ENCODE peak calls at places on chromosomes 5 and 9, in four cellular contexts. B is ovary, Z is HepG2, H is transverse colon. F is an unnamed sample.

GRCh38 chr5:40736103-40736875 is 19.5 kb downstream of the TTC33 start:
- DNase-seq in B (no peak), Z (peak), H (no peak), F (no peak)

GRCh38 chr5:172788771-172789686 is 18.0 kb upstream of the DUSP1 start:
- DNase-seq in B (peak), Z (peak), H (peak), F (peak)

GRCh38 chr9:127987103-127987614 is 6.4 kb upstream of the EEIG1 start:
- DNase-seq in B (no peak), Z (peak), H (no peak), F (peak)

GRCh38 chr5:109412981-109413402 is 3.2 kb upstream of the PJA2 start:
- DNase-seq in B (no peak), Z (peak), H (no peak), F (no peak)

GRCh38 chr9:127550277-127550676 is 61.8 kb upstream of the STXBP1 start:
- DNase-seq in B (no peak), Z (no peak), H (no peak), F (no peak)

GRCh38 chr5:147746986-147747385 is 35.5 kb downstream of the JAKMIP2 start:
- DNase-seq in B (no peak), Z (no peak), H (no peak), F (no peak)

GRCh38 chr9:108377382-108377781 is 478.4 kb downstream of the ACTL7B start:
- DNase-seq in B (no peak), Z (no peak), H (no peak), F (no peak)

GRCh38 chr9:38700695-38701094 is 19.2 kb downstream of the FAM240B start:
- DNase-seq in B (no peak), Z (no peak), H (no peak), F (no peak)

GRCh38 chr9:13705913-13706312 is 426.4 kb upstream of the MPDZ start:
- DNase-seq in B (peak), Z (no peak), H (no peak), F (no peak)

GRCh38 chr5:118806571-118806970 is 181.8 kb downstream of the DTWD2 start:
- DNase-seq in B (no peak), Z (no peak), H (no peak), F (no peak)

GRCh38 chr9:133477992-133478850 is 678 bp downstream of the SLC2A6 start:
- DNase-seq in B (no peak), Z (peak), H (no peak), F (no peak)

GRCh38 chr5:103393131-103393754 is 134.7 kb downstream of the MACIR start:
- DNase-seq in B (no peak), Z (no peak), H (no peak), F (no peak)

GRCh38 chr5:112634166-112634565 is 103.5 kb upstream of the APC start:
- DNase-seq in B (no peak), Z (no peak), H (no peak), F (no peak)

GRCh38 chr5:178931846-178932760 is 8.9 kb upstream of the ZNF454 start:
- DNase-seq in B (no peak), Z (no peak), H (no peak), F (no peak)

GRCh38 chr5:151298063-151298462 is 5.5 kb downstream of the SLC36A3 start:
- DNase-seq in B (no peak), Z (peak), H (no peak), F (no peak)

GRCh38 chr5:12661617-12662370 is 757.5 kb upstream of the CTNND2 start:
- DNase-seq in B (no peak), Z (no peak), H (no peak), F (no peak)

GRCh38 chr5:124156408-124157027 is 589.9 kb downstream of the ZNF608 start:
- DNase-seq in B (no peak), Z (no peak), H (no peak), F (no peak)

GRCh38 chr9:13726746-13727145 is 447.3 kb upstream of the MPDZ start:
- DNase-seq in B (no peak), Z (no peak), H (no peak), F (no peak)

GRCh38 chr5:4868140-4868735 is 271.9 kb upstream of the ADAMTS16 start:
- DNase-seq in B (peak), Z (peak), H (peak), F (peak)

GRCh38 chr5:159330131-159330530 is at the start of gene IL12B:
- DNase-seq in B (no peak), Z (no peak), H (no peak), F (no peak)

GRCh38 chr9:93996367-93996766 is 41.2 kb upstream of the BARX1 start:
- DNase-seq in B (no peak), Z (no peak), H (no peak), F (no peak)

GRCh38 chr9:127570533-127571111 is 41.5 kb upstream of the STXBP1 start:
- DNase-seq in B (no peak), Z (no peak), H (no peak), F (peak)

GRCh38 chr5:141657937-141658545 is 6.8 kb upstream of the FCHSD1 start:
- DNase-seq in B (no peak), Z (peak), H (no peak), F (no peak)

GRCh38 chr5:154390096-154390495 is 55.7 kb upstream of the SAP30L start:
- DNase-seq in B (no peak), Z (no peak), H (no peak), F (no peak)

GRCh38 chr9:89996106-89996505 is 391.3 kb downstream of the GADD45G start:
- DNase-seq in B (no peak), Z (no peak), H (no peak), F (no peak)

GRCh38 chr5:120152472-120152871 is 311.6 kb upstream of the PRR16 start:
- DNase-seq in B (no peak), Z (no peak), H (no peak), F (no peak)

GRCh38 chr9:89978185-89978584 is 373.4 kb downstream of the GADD45G start:
- DNase-seq in B (no peak), Z (no peak), H (no peak), F (no peak)

GRCh38 chr9:2241461-2241874 is 226.3 kb downstream of the SMARCA2 start:
- DNase-seq in B (peak), Z (no peak), H (no peak), F (no peak)

GRCh38 chr5:151020304-151021031 is at the start of gene GPX3:
- DNase-seq in B (peak), Z (peak), H (peak), F (peak)

GRCh38 chr9:100573655-100574260 is 4.1 kb upstream of the CAVIN4 start:
- DNase-seq in B (no peak), Z (no peak), H (no peak), F (no peak)

GRCh38 chr9:127880143-127880542 is 2.7 kb upstream of the AK1 start:
- DNase-seq in B (no peak), Z (no peak), H (no peak), F (no peak)

GRCh38 chr9:77021928-77022782 is 2.7 kb downstream of the FOXB2 start:
- DNase-seq in B (no peak), Z (no peak), H (no peak), F (no peak)

GRCh38 chr5:151675225-151675955 is 11.3 kb downstream of the SPARC start:
- DNase-seq in B (no peak), Z (no peak), H (no peak), F (no peak)

GRCh38 chr5:117182104-117182503 is 607.5 kb upstream of the SEMA6A start:
- DNase-seq in B (no peak), Z (no peak), H (no peak), F (no peak)

GRCh38 chr5:117189772-117190171 is 615.1 kb upstream of the SEMA6A start:
- DNase-seq in B (no peak), Z (no peak), H (no peak), F (no peak)

GRCh38 chr5:117188207-117188606 is 613.6 kb upstream of the SEMA6A start:
- DNase-seq in B (no peak), Z (no peak), H (no peak), F (no peak)

GRCh38 chr5:117186751-117187150 is 612.1 kb upstream of the SEMA6A start:
- DNase-seq in B (no peak), Z (no peak), H (no peak), F (no peak)
- TF ChIP-seq EP300 in B (no peak), Z (no peak), H (no peak), F (no peak)

DNA sequence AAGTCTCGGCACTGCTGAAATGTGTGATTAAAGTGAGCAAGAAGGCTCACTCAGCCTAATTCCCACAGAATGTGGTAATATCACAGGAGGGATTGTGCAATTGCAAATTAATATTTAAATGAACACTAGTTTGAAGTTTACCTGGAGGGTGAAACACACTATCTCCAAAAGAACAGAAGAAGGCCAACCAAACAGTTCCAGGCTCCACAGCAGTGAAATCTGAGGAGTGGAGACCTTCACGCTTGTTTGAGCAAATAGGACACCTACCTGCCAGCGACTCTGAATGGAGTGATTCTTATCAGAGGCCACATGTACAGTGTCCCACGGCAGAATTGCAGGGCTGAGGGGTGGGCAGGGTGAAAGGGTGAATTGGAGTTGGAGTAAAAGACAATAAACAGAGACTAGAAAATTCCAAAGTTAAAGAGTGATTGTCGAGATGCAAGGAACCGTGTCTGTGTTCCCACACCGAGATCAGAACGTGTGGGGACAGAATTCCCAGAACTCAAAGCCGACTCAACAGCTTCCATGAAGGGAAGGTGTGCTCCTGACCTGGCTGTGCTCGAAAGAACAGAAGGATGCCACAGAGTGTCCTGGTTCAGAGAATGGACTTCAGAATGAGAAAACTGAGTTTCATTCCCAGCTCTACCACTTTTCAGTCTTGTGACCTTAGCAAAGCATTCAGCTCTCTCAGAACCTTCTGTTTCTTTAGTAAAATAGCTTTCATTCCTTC is 420.2 kb upstream of the SLC30A5 start:
- DNase-seq in B (no peak), Z (peak), H (no peak), F (no peak)
- TF ChIP-seq EP300 in B (no peak), Z (no peak), H (no peak), F (no peak)

GRCh38 chr5:132230871-132231270 is 3.2 kb upstream of the P4HA2 start:
- DNase-seq in B (no peak), Z (no peak), H (peak), F (no peak)
- TF ChIP-seq EP300 in B (no peak), Z (no peak), H (no peak), F (no peak)

GRCh38 chr5:671459-672328 is 21.5 kb downstream of the TPPP start:
- DNase-seq in B (peak), Z (peak), H (peak), F (peak)

GRCh38 chr5:673837-674629 is 19.1 kb downstream of the TPPP start:
- DNase-seq in B (no peak), Z (no peak), H (no peak), F (no peak)

GRCh38 chr5:670396-671270 is 22.5 kb downstream of the TPPP start:
- DNase-seq in B (no peak), Z (no peak), H (no peak), F (no peak)

GRCh38 chr5:673140-673836 is 19.9 kb downstream of the TPPP start:
- DNase-seq in B (no peak), Z (no peak), H (no peak), F (no peak)

GRCh38 chr5:672329-673139 is 20.6 kb downstream of the TPPP start:
- DNase-seq in B (peak), Z (peak), H (peak), F (peak)
- TF ChIP-seq EP300 in B (no peak), Z (no peak), H (peak), F (no peak)

DNA sequence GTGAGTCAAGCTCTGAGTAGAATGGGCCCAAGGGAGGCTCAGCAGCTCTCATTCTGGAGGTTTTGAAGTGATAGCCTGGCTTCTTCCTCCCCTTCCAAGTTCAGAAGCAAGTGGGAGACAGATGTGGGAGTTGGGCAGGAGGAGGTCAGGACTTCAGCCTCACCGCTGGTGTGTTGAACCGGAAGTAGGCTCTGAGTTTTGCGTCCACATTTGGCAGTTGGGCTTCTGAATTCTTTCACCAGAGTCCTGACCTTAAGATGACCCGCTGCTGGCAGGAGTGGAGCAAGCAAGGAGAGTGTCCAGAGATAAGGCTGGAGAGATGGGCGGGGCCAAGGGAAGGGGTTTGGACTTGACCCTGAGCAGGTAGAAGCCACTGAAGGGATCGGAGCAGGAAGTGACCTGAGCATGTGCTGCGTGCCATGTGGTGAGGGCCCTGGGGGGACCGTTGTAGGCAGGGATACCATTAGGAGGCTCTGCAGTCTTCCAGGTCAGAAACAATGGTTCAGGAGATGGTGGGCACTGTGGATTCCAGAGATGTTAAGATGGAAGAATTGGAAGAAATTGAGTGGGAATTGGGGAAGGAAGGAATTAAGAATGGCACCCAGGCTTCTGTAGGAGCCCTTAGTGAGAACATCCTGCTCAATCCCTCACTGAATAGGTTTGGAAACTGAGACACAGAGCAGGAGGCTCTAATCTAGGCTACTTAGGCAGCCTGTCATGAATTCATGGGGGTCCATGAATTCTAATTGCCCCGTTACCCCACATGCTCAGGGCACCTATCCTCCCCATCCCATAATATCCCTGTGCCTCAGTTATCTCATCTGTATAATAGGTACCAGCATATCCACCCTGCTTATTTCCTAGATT is 25.9 kb downstream of the GALNT12 start:
- DNase-seq in B (no peak), Z (no peak), H (no peak), F (peak)
- TF ChIP-seq EP300 in B (no peak), Z (no peak), H (no peak), F (no peak)